ENCODE peak calls at places on chromosomes 6 and 20, in nine cellular contexts. One of them, this sample, is unnamed.

GRCh38 chr20:45343867-45344721 is 4.1 kb downstream of the SDC4 start:
- DNase-seq in SJSA1: peak; percentile 87
- DNase-seq in BE2C: no peak
- DNase-seq in HCT116: peak; percentile 72
- DNase-seq in fibroblast of lung: peak; percentile 93
- DNase-seq in naive thymus-derived CD4-positive, alpha-beta T cell: no peak
- DNase-seq in cardiac muscle cell: peak; percentile 33
- DNase-seq in heart left ventricle: no peak
- DNase-seq in GM12878: no peak
- DNase-seq in this sample: no peak

GRCh38 chr6:152428126-152428525 is 209.0 kb downstream of the SYNE1 start:
- DNase-seq in GM12878: no peak
- DNase-seq in fibroblast of lung: peak; percentile 54
- DNase-seq in cardiac muscle cell: no peak
- DNase-seq in naive thymus-derived CD4-positive, alpha-beta T cell: no peak
- DNase-seq in SJSA1: no peak
- DNase-seq in heart left ventricle: no peak
- DNase-seq in BE2C: no peak
- DNase-seq in HCT116: peak; percentile 4
- DNase-seq in this sample: no peak

GRCh38 chr6:140208286-140208685 is 833.8 kb upstream of the CITED2 start:
- DNase-seq in SJSA1: no peak
- DNase-seq in fibroblast of lung: peak; percentile 11
- DNase-seq in HCT116: no peak
- DNase-seq in heart left ventricle: no peak
- DNase-seq in naive thymus-derived CD4-positive, alpha-beta T cell: no peak
- DNase-seq in cardiac muscle cell: peak; percentile 2
- DNase-seq in BE2C: no peak
- DNase-seq in GM12878: no peak
- DNase-seq in this sample: no peak

GRCh38 chr6:33983721-33984465 is 162.0 kb downstream of the GRM4 start:
- DNase-seq in GM12878: no peak
- DNase-seq in heart left ventricle: peak; percentile 40
- DNase-seq in cardiac muscle cell: no peak
- DNase-seq in fibroblast of lung: no peak
- DNase-seq in naive thymus-derived CD4-positive, alpha-beta T cell: no peak
- DNase-seq in BE2C: peak; percentile 44
- DNase-seq in HCT116: no peak
- DNase-seq in SJSA1: peak; percentile 25
- DNase-seq in this sample: no peak

GRCh38 chr20:14622796-14623195 is 285.4 kb upstream of the FLRT3 start:
- DNase-seq in naive thymus-derived CD4-positive, alpha-beta T cell: no peak
- DNase-seq in fibroblast of lung: peak; percentile 42
- DNase-seq in SJSA1: no peak
- DNase-seq in HCT116: peak; percentile 15
- DNase-seq in cardiac muscle cell: no peak
- DNase-seq in heart left ventricle: no peak
- DNase-seq in BE2C: peak; percentile 48
- DNase-seq in GM12878: no peak
- DNase-seq in this sample: no peak

GRCh38 chr6:151054304-151054703 is 185.5 kb upstream of the AKAP12 start:
- DNase-seq in heart left ventricle: no peak
- DNase-seq in HCT116: no peak
- DNase-seq in fibroblast of lung: peak; percentile 37
- DNase-seq in GM12878: no peak
- DNase-seq in BE2C: no peak
- DNase-seq in naive thymus-derived CD4-positive, alpha-beta T cell: no peak
- DNase-seq in SJSA1: peak; percentile 32
- DNase-seq in cardiac muscle cell: peak; percentile 68
- DNase-seq in this sample: peak; percentile 34

GRCh38 chr6:21200056-21200870 is 393.3 kb upstream of the SOX4 start:
- DNase-seq in BE2C: peak; percentile 78
- DNase-seq in cardiac muscle cell: peak; percentile 43
- DNase-seq in naive thymus-derived CD4-positive, alpha-beta T cell: no peak
- DNase-seq in fibroblast of lung: peak; percentile 20
- DNase-seq in SJSA1: no peak
- DNase-seq in HCT116: no peak
- DNase-seq in heart left ventricle: no peak
- DNase-seq in GM12878: no peak
- DNase-seq in this sample: no peak

GRCh38 chr20:14861028-14861699 is 523.8 kb upstream of the FLRT3 start:
- DNase-seq in GM12878: no peak
- DNase-seq in heart left ventricle: no peak
- DNase-seq in SJSA1: no peak
- DNase-seq in cardiac muscle cell: no peak
- DNase-seq in fibroblast of lung: no peak
- DNase-seq in naive thymus-derived CD4-positive, alpha-beta T cell: no peak
- DNase-seq in HCT116: no peak
- DNase-seq in BE2C: no peak
- DNase-seq in this sample: no peak

GRCh38 chr20:57498425-57499400 is 26.2 kb downstream of the CTCFL start:
- DNase-seq in GM12878: no peak
- DNase-seq in HCT116: peak; percentile 19
- DNase-seq in naive thymus-derived CD4-positive, alpha-beta T cell: no peak
- DNase-seq in BE2C: peak; percentile 59
- DNase-seq in SJSA1: no peak
- DNase-seq in heart left ventricle: no peak
- DNase-seq in fibroblast of lung: no peak
- DNase-seq in cardiac muscle cell: peak; percentile 78
- DNase-seq in this sample: no peak

GRCh38 chr6:31171931-31172882 is 1.7 kb upstream of the POU5F1 start:
- DNase-seq in naive thymus-derived CD4-positive, alpha-beta T cell: no peak
- DNase-seq in cardiac muscle cell: no peak
- DNase-seq in GM12878: no peak
- DNase-seq in HCT116: no peak
- DNase-seq in SJSA1: no peak
- DNase-seq in heart left ventricle: no peak
- DNase-seq in fibroblast of lung: no peak
- DNase-seq in BE2C: no peak
- DNase-seq in this sample: no peak

GRCh38 chr6:31170987-31171671 is 647 bp upstream of the POU5F1 start:
- DNase-seq in cardiac muscle cell: no peak
- DNase-seq in BE2C: no peak
- DNase-seq in GM12878: no peak
- DNase-seq in HCT116: no peak
- DNase-seq in heart left ventricle: no peak
- DNase-seq in SJSA1: no peak
- DNase-seq in naive thymus-derived CD4-positive, alpha-beta T cell: no peak
- DNase-seq in fibroblast of lung: no peak
- DNase-seq in this sample: no peak

GRCh38 chr6:31170600-31170881 is at the start of gene POU5F1:
- DNase-seq in cardiac muscle cell: no peak
- DNase-seq in naive thymus-derived CD4-positive, alpha-beta T cell: no peak
- DNase-seq in BE2C: no peak
- DNase-seq in SJSA1: no peak
- DNase-seq in heart left ventricle: no peak
- DNase-seq in HCT116: no peak
- DNase-seq in fibroblast of lung: no peak
- DNase-seq in GM12878: no peak
- DNase-seq in this sample: no peak

GRCh38 chr6:31168606-31169005 is 1.9 kb downstream of the POU5F1 start:
- DNase-seq in naive thymus-derived CD4-positive, alpha-beta T cell: no peak
- DNase-seq in HCT116: no peak
- DNase-seq in SJSA1: no peak
- DNase-seq in GM12878: no peak
- DNase-seq in heart left ventricle: no peak
- DNase-seq in BE2C: no peak
- DNase-seq in fibroblast of lung: no peak
- DNase-seq in cardiac muscle cell: no peak
- DNase-seq in this sample: no peak

GRCh38 chr6:31169123-31169857 is 1.2 kb downstream of the POU5F1 start:
- DNase-seq in SJSA1: no peak
- DNase-seq in HCT116: no peak
- DNase-seq in fibroblast of lung: no peak
- DNase-seq in naive thymus-derived CD4-positive, alpha-beta T cell: no peak
- DNase-seq in heart left ventricle: no peak
- DNase-seq in GM12878: no peak
- DNase-seq in BE2C: no peak
- DNase-seq in cardiac muscle cell: no peak
- DNase-seq in this sample: no peak
- H3K4me3 ChIP-seq in SJSA1: no peak overlapping the region
- H3K4me3 ChIP-seq in HCT116: no peak overlapping the region
- H3K4me3 ChIP-seq in fibroblast of lung: no peak overlapping the region
- H3K4me3 ChIP-seq in naive thymus-derived CD4-positive, alpha-beta T cell: no peak overlapping the region
- H3K4me3 ChIP-seq in heart left ventricle: no peak overlapping the region
- H3K4me3 ChIP-seq in GM12878: no peak overlapping the region
- H3K4me3 ChIP-seq in BE2C: no peak overlapping the region
- H3K4me3 ChIP-seq in cardiac muscle cell: no peak overlapping the region
- H3K4me3 ChIP-seq in this sample: no peak overlapping the region

DNA sequence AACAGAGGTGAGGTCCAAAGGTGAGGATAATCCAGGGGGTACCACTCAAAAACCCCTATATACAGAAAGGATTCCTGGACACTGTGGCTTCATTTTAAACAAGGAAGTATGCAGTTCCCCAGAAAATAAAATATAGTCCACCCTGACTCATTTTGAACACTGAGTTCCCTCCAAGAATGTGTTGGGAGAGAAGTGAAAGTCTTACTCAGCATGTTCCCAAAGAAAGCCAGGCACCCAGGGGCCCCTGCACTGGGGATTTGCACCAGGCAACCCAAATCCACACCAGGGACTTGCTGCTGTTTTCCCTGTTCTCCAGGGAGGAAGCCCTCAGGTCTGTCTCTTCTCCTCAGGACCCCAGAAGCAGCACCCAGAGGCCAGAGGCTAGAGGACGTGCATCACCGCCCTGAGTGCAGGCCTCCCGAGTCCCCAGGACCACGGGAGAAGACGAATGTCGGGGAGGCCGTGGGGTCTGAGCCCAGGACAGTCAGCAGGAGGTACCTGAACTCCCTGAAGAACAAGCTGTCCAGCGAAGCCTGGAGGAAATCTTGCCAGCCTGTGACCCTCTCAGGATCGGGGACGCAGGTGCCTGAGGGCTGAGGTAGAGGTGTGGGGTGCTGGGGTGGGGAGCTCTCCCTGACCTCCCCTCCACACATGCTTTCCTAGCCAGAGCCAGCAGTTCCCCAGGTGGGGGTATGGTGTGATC is 3.2 kb downstream of the FGD2 start:
- DNase-seq in BE2C: no peak
- DNase-seq in cardiac muscle cell: no peak
- DNase-seq in HCT116: no peak
- DNase-seq in heart left ventricle: no peak
- DNase-seq in fibroblast of lung: no peak
- DNase-seq in naive thymus-derived CD4-positive, alpha-beta T cell: no peak
- DNase-seq in SJSA1: no peak
- DNase-seq in GM12878: no peak
- DNase-seq in this sample: no peak
- H3K4me1 ChIP-seq in BE2C: no peaks in the 10 kb centered on the region
- H3K4me1 ChIP-seq in cardiac muscle cell: no peaks in the 10 kb centered on the region
- H3K4me1 ChIP-seq in HCT116: no peaks in the 10 kb centered on the region
- H3K4me1 ChIP-seq in heart left ventricle: no peaks in the 10 kb centered on the region
- H3K4me1 ChIP-seq in fibroblast of lung: no peaks in the 10 kb centered on the region
- H3K4me1 ChIP-seq in naive thymus-derived CD4-positive, alpha-beta T cell: peaks cover 4% of the 10 kb centered on the region
- H3K4me1 ChIP-seq in SJSA1: peaks cover 8% of the 10 kb centered on the region
- H3K4me1 ChIP-seq in GM12878: peaks cover 38% of the 10 kb centered on the region
- H3K4me1 ChIP-seq in this sample: no peaks in the 10 kb centered on the region

DNA sequence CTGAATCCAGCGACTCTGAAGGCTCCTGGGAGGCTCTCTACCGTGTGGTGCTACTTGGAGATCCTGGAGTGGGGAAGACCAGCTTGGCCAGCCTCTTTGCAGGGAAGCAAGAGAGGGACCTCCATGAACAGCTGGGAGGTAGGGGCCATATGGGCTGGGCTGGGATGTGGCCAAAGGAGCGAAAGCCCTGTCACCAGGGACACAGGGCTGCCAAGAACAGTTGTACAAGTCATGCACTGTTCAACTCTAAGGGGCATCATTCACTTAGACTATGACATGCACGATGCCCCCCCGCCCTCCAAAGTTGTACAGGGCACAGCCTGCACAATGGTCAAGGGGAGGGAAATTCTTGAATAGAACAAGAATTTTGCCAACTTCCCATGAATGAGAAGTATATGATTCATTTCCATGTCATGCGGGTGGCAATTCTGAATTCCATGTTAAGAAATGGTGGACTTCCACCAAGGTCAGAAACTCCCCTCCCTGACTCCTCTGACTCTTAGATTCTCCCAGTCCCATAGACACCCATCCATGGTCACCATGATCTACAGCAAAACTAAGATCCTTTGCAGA is 1.6 kb downstream of the REM1 start:
- DNase-seq in cardiac muscle cell: no peak
- DNase-seq in BE2C: no peak
- DNase-seq in naive thymus-derived CD4-positive, alpha-beta T cell: no peak
- DNase-seq in fibroblast of lung: no peak
- DNase-seq in HCT116: no peak
- DNase-seq in SJSA1: no peak
- DNase-seq in GM12878: no peak
- DNase-seq in heart left ventricle: no peak
- DNase-seq in this sample: peak; percentile 32
- H3K9me3 ChIP-seq in cardiac muscle cell: no peaks in the 10 kb centered on the region
- H3K9me3 ChIP-seq in BE2C: no peaks in the 10 kb centered on the region
- H3K9me3 ChIP-seq in naive thymus-derived CD4-positive, alpha-beta T cell: no peaks in the 10 kb centered on the region
- H3K9me3 ChIP-seq in fibroblast of lung: no peaks in the 10 kb centered on the region
- H3K9me3 ChIP-seq in HCT116: no peaks in the 10 kb centered on the region
- H3K9me3 ChIP-seq in SJSA1: no peaks in the 10 kb centered on the region
- H3K9me3 ChIP-seq in GM12878: no peaks in the 10 kb centered on the region
- H3K9me3 ChIP-seq in heart left ventricle: no peaks in the 10 kb centered on the region
- H3K9me3 ChIP-seq in this sample: no peaks in the 10 kb centered on the region

DNA sequence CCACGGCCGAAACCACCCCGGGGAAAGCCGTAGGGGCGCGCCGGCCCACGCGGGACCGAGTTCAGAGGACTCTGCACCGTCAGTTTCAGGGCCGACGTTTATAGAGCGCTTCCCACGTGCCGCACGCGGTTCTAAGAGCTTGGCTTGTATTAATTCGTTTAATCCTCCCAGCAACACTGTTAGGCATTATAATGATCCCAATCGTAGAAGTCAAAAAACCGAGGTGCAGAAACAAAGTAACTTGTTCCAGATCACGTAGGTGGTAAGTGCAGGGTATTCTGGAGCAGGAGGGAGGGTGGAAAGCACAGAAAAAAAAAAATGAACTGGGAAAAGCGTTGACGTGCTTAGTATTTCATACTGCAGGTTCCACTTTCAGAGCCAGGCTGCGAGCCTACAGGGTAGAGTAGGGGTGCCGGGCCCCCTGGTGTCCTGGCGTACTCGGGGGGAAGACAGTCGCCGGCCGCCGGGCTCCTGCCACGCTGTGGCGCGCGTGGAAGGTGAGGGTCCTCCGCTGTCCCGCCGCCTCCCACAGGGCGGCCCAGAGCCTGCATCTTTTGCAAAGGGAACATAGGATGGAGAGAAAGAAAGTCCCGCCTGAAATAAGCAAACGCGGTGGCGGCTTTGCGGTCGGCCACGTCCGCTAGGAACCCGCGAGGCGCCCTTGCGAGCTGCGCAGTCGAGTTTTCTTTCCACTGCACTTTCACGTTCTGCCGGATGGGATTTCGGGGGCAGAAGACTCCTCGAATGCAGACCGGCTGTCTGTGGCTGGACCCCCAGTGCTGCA is 10.2 kb upstream of the FOXF2 start:
- DNase-seq in heart left ventricle: no peak
- DNase-seq in BE2C: no peak
- DNase-seq in cardiac muscle cell: no peak
- DNase-seq in SJSA1: no peak
- DNase-seq in naive thymus-derived CD4-positive, alpha-beta T cell: no peak
- DNase-seq in fibroblast of lung: no peak
- DNase-seq in HCT116: no peak
- DNase-seq in GM12878: no peak
- DNase-seq in this sample: no peak
- H3K4me3 ChIP-seq in heart left ventricle: peak overlapping the region; percentile 11
- H3K4me3 ChIP-seq in BE2C: no peak overlapping the region
- H3K4me3 ChIP-seq in cardiac muscle cell: no peak overlapping the region
- H3K4me3 ChIP-seq in SJSA1: no peak overlapping the region
- H3K4me3 ChIP-seq in naive thymus-derived CD4-positive, alpha-beta T cell: no peak overlapping the region
- H3K4me3 ChIP-seq in fibroblast of lung: peak overlapping the region; percentile 34
- H3K4me3 ChIP-seq in HCT116: no peak overlapping the region
- H3K4me3 ChIP-seq in GM12878: no peak overlapping the region
- H3K4me3 ChIP-seq in this sample: no peak overlapping the region

This sample was measured in heart right ventricle.